ENCODE peak calls at places on chromosomes 12 and 14, in nine cellular contexts. E, K, O, U, I, L, Y, X and G are unnamed samples.

GRCh38 chr12:15323530-15323929 is 1.2 kb downstream of the PTPRO start:
- DNase-seq in E (no peak), K (no peak), O (no peak), U (peak; percentile 68), I (no peak), L (no peak), Y (no peak), X (no peak), G (no peak)

GRCh38 chr14:55245657-55246268 is 25.5 kb upstream of the FBXO34 start:
- DNase-seq in E (no peak), K (no peak), O (peak; percentile 49), U (peak; percentile 64), I (peak; percentile 25), L (no peak), Y (peak; percentile 25), X (peak; percentile 55), G (no peak)

GRCh38 chr14:64191756-64192155 is 102.4 kb downstream of the ESR2 start:
- DNase-seq in E (no peak), K (no peak), O (peak; percentile 79), U (no peak), I (no peak), L (no peak), Y (no peak), X (peak; percentile 77), G (no peak)

GRCh38 chr12:25497021-25497420 is 56.1 kb downstream of the LMNTD1 start:
- DNase-seq in E (no peak), K (peak; percentile 4), O (no peak), U (peak; percentile 2), I (no peak), L (no peak), Y (peak; percentile 46), X (peak; percentile 59), G (no peak)

GRCh38 chr14:22482085-22482694 is 106.8 kb downstream of the DAD1 start:
- DNase-seq in E (no peak), K (no peak), O (no peak), U (no peak), I (no peak), L (no peak), Y (no peak), X (no peak), G (no peak)

GRCh38 chr14:50801706-50802105 is 29.3 kb downstream of the NIN start:
- DNase-seq in E (no peak), K (no peak), O (peak; percentile 86), U (no peak), I (no peak), L (no peak), Y (no peak), X (peak; percentile 76), G (no peak)

GRCh38 chr12:111976291-111976690 is 36.7 kb downstream of the TMEM116 start:
- DNase-seq in E (no peak), K (no peak), O (no peak), U (no peak), I (no peak), L (no peak), Y (no peak), X (no peak), G (no peak)

GRCh38 chr14:72651081-72651480 is 242.8 kb downstream of the DPF3 start:
- DNase-seq in E (no peak), K (no peak), O (peak; percentile 44), U (no peak), I (no peak), L (no peak), Y (no peak), X (peak; percentile 40), G (no peak)

GRCh38 chr12:103677905-103678304 is 90.8 kb downstream of the STAB2 start:
- DNase-seq in E (no peak), K (no peak), O (no peak), U (no peak), I (no peak), L (no peak), Y (no peak), X (no peak), G (no peak)

GRCh38 chr12:28569698-28570411 is 379.6 kb downstream of the CCDC91 start:
- DNase-seq in E (no peak), K (no peak), O (peak; percentile 42), U (no peak), I (no peak), L (no peak), Y (no peak), X (peak; percentile 82), G (no peak)

GRCh38 chr14:84250863-84251262 is 1279.1 kb upstream of the FLRT2 start:
- DNase-seq in E (no peak), K (peak; percentile 27), O (peak; percentile 94), U (no peak), I (no peak), L (no peak), Y (no peak), X (no peak), G (no peak)

GRCh38 chr14:22622220-22622619 is 21.9 kb downstream of the OR6J1 start:
- DNase-seq in E (no peak), K (no peak), O (no peak), U (no peak), I (no peak), L (no peak), Y (no peak), X (peak; percentile 35), G (no peak)

GRCh38 chr14:36424478-36425102 is 95.4 kb downstream of the NKX2-1 start:
- DNase-seq in E (no peak), K (no peak), O (no peak), U (no peak), I (no peak), L (no peak), Y (no peak), X (no peak), G (no peak)

GRCh38 chr12:101021911-101022388 is 188.1 kb downstream of the SLC5A8 start:
- DNase-seq in E (no peak), K (no peak), O (peak; percentile 76), U (no peak), I (peak; percentile 5), L (no peak), Y (no peak), X (peak; percentile 96), G (no peak)

GRCh38 chr12:48956279-48957140 is 777 bp downstream of the ARF3 start:
- DNase-seq in E (peak; percentile 93), K (peak; percentile 88), O (peak; percentile 96), U (peak; percentile 98), I (peak; percentile 68), L (peak; percentile 75), Y (peak; percentile 85), X (peak; percentile 98), G (peak; percentile 68)

GRCh38 chr12:870378-870777 is 79.1 kb downstream of the RAD52 start:
- DNase-seq in E (no peak), K (no peak), O (no peak), U (no peak), I (no peak), L (no peak), Y (no peak), X (no peak), G (no peak)

GRCh38 chr14:51443195-51444018 is 203.4 kb downstream of the TMX1 start:
- DNase-seq in E (no peak), K (no peak), O (peak; percentile 21), U (no peak), I (no peak), L (no peak), Y (no peak), X (peak; percentile 70), G (no peak)

GRCh38 chr12:79380402-79380801 is 310.4 kb downstream of the PAWR start:
- DNase-seq in E (no peak), K (no peak), O (no peak), U (no peak), I (no peak), L (no peak), Y (no peak), X (no peak), G (no peak)
- H3K36me3 ChIP-seq in E (no peaks in the 10 kb centered on the region), K (no peaks in the 10 kb centered on the region), O (no peaks in the 10 kb centered on the region), U (no peaks in the 10 kb centered on the region), I (no peaks in the 10 kb centered on the region), L (no peaks in the 10 kb centered on the region), Y (no peaks in the 10 kb centered on the region), X (no peaks in the 10 kb centered on the region), G (no peaks in the 10 kb centered on the region)

DNA sequence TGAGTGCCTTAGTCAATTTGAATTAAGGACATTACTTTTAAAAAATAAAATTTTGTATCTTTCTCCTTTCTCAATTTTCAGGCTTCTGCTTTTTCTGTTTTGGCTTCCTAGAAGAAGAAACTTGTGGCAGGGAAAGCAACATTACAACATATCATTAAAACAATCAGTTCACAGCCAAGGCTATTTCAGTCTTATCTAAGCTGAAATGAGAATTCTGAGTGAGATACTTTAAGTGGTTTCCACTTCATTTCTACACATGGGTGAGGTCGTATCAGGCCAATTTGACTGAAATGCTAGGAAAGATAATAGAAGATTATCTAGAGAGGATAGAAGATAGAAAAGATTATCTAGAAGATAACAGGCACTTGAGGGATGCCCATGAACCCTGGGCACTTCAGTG is 52.5 kb downstream of the BCL2L14 start:
- DNase-seq in E (no peak), K (no peak), O (no peak), U (no peak), I (no peak), L (no peak), Y (no peak), X (no peak), G (no peak)
- H3K36me3 ChIP-seq in E (peaks cover 40% of the 10 kb centered on the region), K (peaks cover 22% of the 10 kb centered on the region), O (peaks cover 9% of the 10 kb centered on the region), U (peaks cover 33% of the 10 kb centered on the region), I (peaks cover 80% of the 10 kb centered on the region), L (peaks cover 17% of the 10 kb centered on the region), Y (no peaks in the 10 kb centered on the region), X (peaks cover 27% of the 10 kb centered on the region), G (no peaks in the 10 kb centered on the region)

GRCh38 chr12:124980098-124980892 is 8.6 kb downstream of the DHX37 start:
- DNase-seq in E (no peak), K (no peak), O (no peak), U (no peak), I (no peak), L (no peak), Y (no peak), X (no peak), G (no peak)

GRCh38 chr12:124975276-124975675 is 13.7 kb downstream of the DHX37 start:
- DNase-seq in E (no peak), K (no peak), O (no peak), U (no peak), I (no peak), L (no peak), Y (no peak), X (no peak), G (no peak)

GRCh38 chr12:124976999-124977398 is 11.9 kb downstream of the DHX37 start:
- DNase-seq in E (no peak), K (no peak), O (no peak), U (no peak), I (no peak), L (no peak), Y (no peak), X (no peak), G (no peak)

DNA sequence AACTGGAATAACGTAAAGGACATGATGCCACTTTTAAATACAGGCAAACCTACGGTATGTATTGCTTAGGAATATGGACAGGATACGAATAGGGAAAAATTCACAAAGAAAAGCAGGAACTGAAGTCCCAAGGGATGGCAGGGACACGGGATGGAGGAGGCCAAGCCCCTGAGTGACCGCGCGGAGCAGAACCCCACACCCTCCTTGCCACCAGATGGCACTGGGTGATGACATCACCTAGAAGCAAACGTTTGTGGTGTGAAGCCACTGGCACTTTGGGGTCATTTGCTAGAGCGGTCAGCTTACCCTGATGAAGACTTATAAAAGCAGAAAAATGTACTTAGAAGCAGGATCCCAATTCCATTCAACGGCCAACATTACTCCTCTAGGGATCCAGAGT is 9.4 kb downstream of the DHX37 start:
- DNase-seq in E (no peak), K (no peak), O (no peak), U (no peak), I (no peak), L (no peak), Y (no peak), X (no peak), G (no peak)
- H3K36me3 ChIP-seq in E (peaks cover 98% of the 10 kb centered on the region), K (peaks cover 38% of the 10 kb centered on the region), O (peaks cover 35% of the 10 kb centered on the region), U (peaks cover 31% of the 10 kb centered on the region), I (peaks cover 67% of the 10 kb centered on the region), L (peaks cover 20% of the 10 kb centered on the region), Y (no peaks in the 10 kb centered on the region), X (peaks cover 12% of the 10 kb centered on the region), G (peaks cover 66% of the 10 kb centered on the region)

GRCh38 chr12:27309995-27310315 is 22.7 kb upstream of the BMAL2 start:
- DNase-seq in E (no peak), K (no peak), O (no peak), U (no peak), I (no peak), L (no peak), Y (no peak), X (no peak), G (no peak)
- H3K36me3 ChIP-seq in E (peaks cover 50% of the 10 kb centered on the region), K (peaks cover 50% of the 10 kb centered on the region), O (peaks cover 8% of the 10 kb centered on the region), U (peaks cover 21% of the 10 kb centered on the region), I (peaks cover 15% of the 10 kb centered on the region), L (no peaks in the 10 kb centered on the region), Y (no peaks in the 10 kb centered on the region), X (peaks cover 27% of the 10 kb centered on the region), G (peaks cover 50% of the 10 kb centered on the region)